ENCODE peak calls at places on chromosome 9, in five cellular contexts. G, T, W, V and H are unnamed samples.

GRCh38 chr9:22107202-22107601 is 98.1 kb upstream of the CDKN2B start:
- DNase-seq in T (no peak), V (no peak), W (no peak), G (no peak), H (no peak)

GRCh38 chr9:19969721-19970120 is 180.9 kb upstream of the SLC24A2 start:
- DNase-seq in T (no peak), G (no peak), V (peak), W (no peak), H (no peak)

GRCh38 chr9:13267743-13268142 is 11.7 kb downstream of the MPDZ start:
- DNase-seq in T (no peak), W (no peak), G (no peak), V (peak), H (peak)

GRCh38 chr9:89777544-89777943 is 172.7 kb downstream of the GADD45G start:
- DNase-seq in W (no peak), V (no peak), T (no peak), G (no peak), H (no peak)

GRCh38 chr9:114448706-114449105 is 56.6 kb downstream of the WHRN start:
- DNase-seq in T (no peak), V (peak), W (no peak), G (no peak), H (peak)

GRCh38 chr9:121975801-121976277 is 117.3 kb downstream of the TTLL11 start:
- DNase-seq in T (peak), V (no peak), G (no peak), W (no peak), H (peak)

GRCh38 chr9:111872886-111873285 is 23.7 kb upstream of the UGCG start:
- DNase-seq in W (no peak), G (no peak), V (no peak), T (no peak), H (no peak)

GRCh38 chr9:26426732-26427131 is 465.9 kb downstream of the CAAP1 start:
- DNase-seq in G (no peak), V (no peak), T (no peak), W (no peak), H (no peak)

GRCh38 chr9:121557581-121558422 is 58.2 kb upstream of the GGTA1 start:
- DNase-seq in T (peak), G (peak), V (peak), W (no peak), H (peak)

GRCh38 chr9:70569070-70569772 is 154.8 kb upstream of the KLF9 start:
- DNase-seq in G (no peak), V (no peak), T (no peak), W (no peak), H (no peak)

GRCh38 chr9:86788456-86788855 is 158.8 kb downstream of the GAS1 start:
- DNase-seq in G (no peak), V (peak), T (no peak), W (no peak), H (peak)

GRCh38 chr9:31355159-31355882 is 1029.1 kb upstream of the ACO1 start:
- DNase-seq in T (no peak), G (no peak), W (no peak), V (no peak), H (no peak)